ENCODE peak calls at places on chromosomes 3 and 15, in nine cellular contexts. One of them, this sample, is unnamed.

GRCh38 chr15:95528920-95529319 is 801.6 kb upstream of the NR2F2 start:
- DNase-seq in PC-9: no peak
- DNase-seq in sigmoid colon: no peak
- DNase-seq in psoas muscle: no peak
- DNase-seq in right lobe of liver: no peak
- DNase-seq in fibroblast of pulmonary artery: no peak
- DNase-seq in HFF-Myc: no peak
- DNase-seq in A549: no peak
- DNase-seq in AG04450: no peak
- DNase-seq in this sample: no peak

GRCh38 chr3:46829699-46830208 is 33.5 kb downstream of the MYL3 start:
- DNase-seq in HFF-Myc: no peak
- DNase-seq in A549: no peak
- DNase-seq in AG04450: no peak
- DNase-seq in right lobe of liver: no peak
- DNase-seq in fibroblast of pulmonary artery: no peak
- DNase-seq in psoas muscle: no peak
- DNase-seq in sigmoid colon: no peak
- DNase-seq in PC-9: no peak
- DNase-seq in this sample: peak

GRCh38 chr3:115359507-115359906 is 212.4 kb upstream of the ZBTB20 start:
- DNase-seq in PC-9: no peak
- DNase-seq in fibroblast of pulmonary artery: peak
- DNase-seq in sigmoid colon: no peak
- DNase-seq in psoas muscle: no peak
- DNase-seq in AG04450: no peak
- DNase-seq in A549: no peak
- DNase-seq in HFF-Myc: no peak
- DNase-seq in right lobe of liver: no peak
- DNase-seq in this sample: no peak

GRCh38 chr3:30549600-30549999 is 56.8 kb upstream of the TGFBR2 start:
- DNase-seq in A549: no peak
- DNase-seq in HFF-Myc: no peak
- DNase-seq in sigmoid colon: no peak
- DNase-seq in right lobe of liver: no peak
- DNase-seq in psoas muscle: no peak
- DNase-seq in PC-9: no peak
- DNase-seq in fibroblast of pulmonary artery: no peak
- DNase-seq in AG04450: no peak
- DNase-seq in this sample: no peak

GRCh38 chr3:178966299-178967183 is 105.1 kb downstream of the ZMAT3 start:
- DNase-seq in A549: no peak
- DNase-seq in fibroblast of pulmonary artery: peak
- DNase-seq in AG04450: no peak
- DNase-seq in PC-9: no peak
- DNase-seq in psoas muscle: no peak
- DNase-seq in HFF-Myc: peak
- DNase-seq in sigmoid colon: no peak
- DNase-seq in right lobe of liver: no peak
- DNase-seq in this sample: no peak

GRCh38 chr3:64067510-64068346 is 44.4 kb upstream of the PSMD6 start:
- DNase-seq in sigmoid colon: no peak
- DNase-seq in PC-9: no peak
- DNase-seq in psoas muscle: no peak
- DNase-seq in right lobe of liver: no peak
- DNase-seq in HFF-Myc: no peak
- DNase-seq in fibroblast of pulmonary artery: peak
- DNase-seq in AG04450: no peak
- DNase-seq in A549: no peak
- DNase-seq in this sample: no peak

GRCh38 chr15:31554261-31554660 is 227.6 kb downstream of the KLF13 start:
- DNase-seq in fibroblast of pulmonary artery: peak
- DNase-seq in A549: no peak
- DNase-seq in AG04450: peak
- DNase-seq in sigmoid colon: no peak
- DNase-seq in psoas muscle: peak
- DNase-seq in right lobe of liver: no peak
- DNase-seq in PC-9: no peak
- DNase-seq in HFF-Myc: peak
- DNase-seq in this sample: no peak

GRCh38 chr3:168040624-168041208 is 55.0 kb downstream of the GOLIM4 start:
- DNase-seq in PC-9: no peak
- DNase-seq in AG04450: peak
- DNase-seq in sigmoid colon: no peak
- DNase-seq in right lobe of liver: no peak
- DNase-seq in A549: peak
- DNase-seq in psoas muscle: no peak
- DNase-seq in HFF-Myc: peak
- DNase-seq in fibroblast of pulmonary artery: peak
- DNase-seq in this sample: no peak

GRCh38 chr3:3200632-3201212 is 21.2 kb upstream of the CRBN start:
- DNase-seq in right lobe of liver: peak
- DNase-seq in psoas muscle: no peak
- DNase-seq in HFF-Myc: peak
- DNase-seq in AG04450: peak
- DNase-seq in PC-9: peak
- DNase-seq in sigmoid colon: no peak
- DNase-seq in A549: peak
- DNase-seq in fibroblast of pulmonary artery: peak
- DNase-seq in this sample: no peak

GRCh38 chr3:18445421-18446066 is 20.4 kb upstream of the SATB1 start:
- DNase-seq in right lobe of liver: no peak
- DNase-seq in fibroblast of pulmonary artery: no peak
- DNase-seq in sigmoid colon: peak
- DNase-seq in PC-9: no peak
- DNase-seq in HFF-Myc: no peak
- DNase-seq in psoas muscle: no peak
- DNase-seq in A549: no peak
- DNase-seq in AG04450: no peak
- DNase-seq in this sample: peak

GRCh38 chr15:75104804-75105557 is 81.6 kb downstream of the PPCDC start:
- DNase-seq in fibroblast of pulmonary artery: peak
- DNase-seq in sigmoid colon: no peak
- DNase-seq in psoas muscle: no peak
- DNase-seq in right lobe of liver: peak
- DNase-seq in AG04450: peak
- DNase-seq in PC-9: peak
- DNase-seq in HFF-Myc: peak
- DNase-seq in A549: peak
- DNase-seq in this sample: peak

GRCh38 chr3:142000341-142000870 is 124.0 kb downstream of the ATP1B3 start:
- DNase-seq in HFF-Myc: no peak
- DNase-seq in AG04450: no peak
- DNase-seq in right lobe of liver: no peak
- DNase-seq in psoas muscle: no peak
- DNase-seq in fibroblast of pulmonary artery: no peak
- DNase-seq in A549: no peak
- DNase-seq in sigmoid colon: no peak
- DNase-seq in PC-9: no peak
- DNase-seq in this sample: no peak

GRCh38 chr3:127771746-127772145 is 50.6 kb downstream of the MGLL start:
- DNase-seq in AG04450: no peak
- DNase-seq in PC-9: no peak
- DNase-seq in HFF-Myc: no peak
- DNase-seq in psoas muscle: peak
- DNase-seq in A549: no peak
- DNase-seq in sigmoid colon: no peak
- DNase-seq in fibroblast of pulmonary artery: no peak
- DNase-seq in right lobe of liver: no peak
- DNase-seq in this sample: no peak

GRCh38 chr3:195245531-195245951 is 25.4 kb downstream of the XXYLT1 start:
- DNase-seq in psoas muscle: no peak
- DNase-seq in sigmoid colon: no peak
- DNase-seq in PC-9: no peak
- DNase-seq in A549: no peak
- DNase-seq in HFF-Myc: no peak
- DNase-seq in right lobe of liver: no peak
- DNase-seq in AG04450: no peak
- DNase-seq in fibroblast of pulmonary artery: no peak
- DNase-seq in this sample: no peak

GRCh38 chr3:69181592-69182211 is 59.3 kb upstream of the LMOD3 start:
- DNase-seq in AG04450: no peak
- DNase-seq in fibroblast of pulmonary artery: peak
- DNase-seq in PC-9: peak
- DNase-seq in psoas muscle: no peak
- DNase-seq in sigmoid colon: no peak
- DNase-seq in HFF-Myc: peak
- DNase-seq in A549: no peak
- DNase-seq in right lobe of liver: no peak
- DNase-seq in this sample: no peak

GRCh38 chr3:185823280-185824044 is 1.4 kb downstream of the IGF2BP2 start:
- DNase-seq in AG04450: no peak
- DNase-seq in A549: no peak
- DNase-seq in fibroblast of pulmonary artery: peak
- DNase-seq in PC-9: peak
- DNase-seq in psoas muscle: peak
- DNase-seq in sigmoid colon: peak
- DNase-seq in right lobe of liver: peak
- DNase-seq in HFF-Myc: no peak
- DNase-seq in this sample: no peak

GRCh38 chr15:89400121-89400996 is 65.7 kb upstream of the POLG start:
- DNase-seq in right lobe of liver: no peak
- DNase-seq in fibroblast of pulmonary artery: no peak
- DNase-seq in sigmoid colon: no peak
- DNase-seq in HFF-Myc: no peak
- DNase-seq in psoas muscle: no peak
- DNase-seq in PC-9: no peak
- DNase-seq in AG04450: no peak
- DNase-seq in A549: peak
- DNase-seq in this sample: no peak

DNA sequence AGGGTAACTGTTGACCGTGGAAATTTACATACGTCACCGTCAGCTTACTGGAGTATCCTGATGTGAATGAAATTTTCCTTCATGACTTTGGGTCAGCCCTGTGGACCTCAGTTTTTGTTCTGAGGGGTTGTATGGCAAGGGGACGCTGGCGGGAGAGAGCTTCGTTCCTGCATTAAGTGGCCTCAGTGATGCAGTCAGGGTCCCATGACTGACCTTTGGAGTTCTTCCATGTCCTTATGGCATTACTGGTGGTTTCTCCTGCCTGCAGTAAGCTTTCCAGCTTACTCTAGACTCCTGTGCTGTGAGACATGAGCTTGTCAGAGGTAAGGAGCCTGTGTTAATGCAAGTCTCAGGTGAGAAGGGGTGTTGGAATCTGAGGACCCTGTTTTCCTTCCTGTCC is 1.8 kb downstream of the CD276 start:
- DNase-seq in fibroblast of pulmonary artery: no peak
- DNase-seq in A549: no peak
- DNase-seq in psoas muscle: no peak
- DNase-seq in PC-9: no peak
- DNase-seq in right lobe of liver: no peak
- DNase-seq in AG04450: no peak
- DNase-seq in HFF-Myc: no peak
- DNase-seq in sigmoid colon: no peak
- DNase-seq in this sample: no peak
- H3K4me3 ChIP-seq in fibroblast of pulmonary artery: peak
- H3K4me3 ChIP-seq in A549: no peak
- H3K4me3 ChIP-seq in psoas muscle: peak
- H3K4me3 ChIP-seq in PC-9: peak
- H3K4me3 ChIP-seq in right lobe of liver: no peak
- H3K4me3 ChIP-seq in AG04450: peak
- H3K4me3 ChIP-seq in HFF-Myc: peak
- H3K4me3 ChIP-seq in sigmoid colon: peak
- H3K4me3 ChIP-seq in this sample: no peak

DNA sequence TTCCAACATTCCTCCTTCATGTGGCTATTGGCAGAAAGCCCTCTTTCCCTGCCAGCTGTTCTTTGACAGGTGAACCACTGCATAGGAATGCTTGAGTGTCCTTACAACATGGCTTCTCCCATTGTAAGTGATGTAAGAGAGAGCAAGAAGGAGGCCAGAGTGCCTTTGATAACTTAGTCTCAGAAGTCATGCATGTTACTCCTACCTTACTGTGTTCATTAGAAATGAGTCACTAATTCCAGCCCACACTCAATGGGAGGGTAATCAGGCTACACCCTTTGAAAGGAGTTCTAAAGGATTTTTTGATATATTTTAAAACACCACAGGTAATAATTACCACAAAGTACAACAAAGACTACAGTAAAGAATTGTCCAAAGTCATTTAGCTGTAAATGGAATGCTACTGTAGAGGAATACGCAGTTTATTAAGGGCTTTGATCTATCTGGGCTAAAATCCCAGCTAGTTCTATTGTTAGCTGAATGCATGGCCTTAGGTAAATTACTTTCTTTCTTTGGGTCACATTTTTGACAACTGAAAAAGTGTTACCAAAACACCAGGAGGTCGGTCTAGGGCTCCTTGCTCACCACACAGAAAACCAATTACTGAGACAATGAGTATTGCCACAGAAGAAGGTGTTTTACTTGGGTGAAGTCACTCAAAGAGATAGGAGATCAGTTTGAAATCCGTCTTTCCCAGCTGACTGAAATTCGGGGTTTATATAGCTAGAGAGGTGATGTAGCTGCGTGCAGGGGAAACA is 154.9 kb downstream of the GRM7 start:
- DNase-seq in PC-9: no peak
- DNase-seq in sigmoid colon: no peak
- DNase-seq in HFF-Myc: no peak
- DNase-seq in right lobe of liver: no peak
- DNase-seq in AG04450: no peak
- DNase-seq in A549: no peak
- DNase-seq in psoas muscle: no peak
- DNase-seq in fibroblast of pulmonary artery: no peak
- DNase-seq in this sample: no peak
- TF ChIP-seq CTCF in PC-9: no peak
- TF ChIP-seq CTCF in sigmoid colon: no peak
- TF ChIP-seq CTCF in HFF-Myc: no peak
- TF ChIP-seq CTCF in right lobe of liver: no peak
- TF ChIP-seq CTCF in AG04450: no peak
- TF ChIP-seq CTCF in A549: no peak
- TF ChIP-seq CTCF in psoas muscle: no peak
- TF ChIP-seq CTCF in fibroblast of pulmonary artery: no peak
- TF ChIP-seq CTCF in this sample: no peak

GRCh38 chr3:125120370-125121122 is 64.7 kb upstream of the HEG1 start:
- DNase-seq in fibroblast of pulmonary artery: peak
- DNase-seq in HFF-Myc: no peak
- DNase-seq in sigmoid colon: no peak
- DNase-seq in AG04450: no peak
- DNase-seq in A549: no peak
- DNase-seq in PC-9: no peak
- DNase-seq in psoas muscle: no peak
- DNase-seq in right lobe of liver: no peak
- DNase-seq in this sample: no peak
- H3K4me3 ChIP-seq in fibroblast of pulmonary artery: no peak
- H3K4me3 ChIP-seq in HFF-Myc: no peak
- H3K4me3 ChIP-seq in sigmoid colon: peak
- H3K4me3 ChIP-seq in AG04450: no peak
- H3K4me3 ChIP-seq in A549: no peak
- H3K4me3 ChIP-seq in PC-9: no peak
- H3K4me3 ChIP-seq in psoas muscle: peak
- H3K4me3 ChIP-seq in right lobe of liver: no peak
- H3K4me3 ChIP-seq in this sample: no peak

DNA sequence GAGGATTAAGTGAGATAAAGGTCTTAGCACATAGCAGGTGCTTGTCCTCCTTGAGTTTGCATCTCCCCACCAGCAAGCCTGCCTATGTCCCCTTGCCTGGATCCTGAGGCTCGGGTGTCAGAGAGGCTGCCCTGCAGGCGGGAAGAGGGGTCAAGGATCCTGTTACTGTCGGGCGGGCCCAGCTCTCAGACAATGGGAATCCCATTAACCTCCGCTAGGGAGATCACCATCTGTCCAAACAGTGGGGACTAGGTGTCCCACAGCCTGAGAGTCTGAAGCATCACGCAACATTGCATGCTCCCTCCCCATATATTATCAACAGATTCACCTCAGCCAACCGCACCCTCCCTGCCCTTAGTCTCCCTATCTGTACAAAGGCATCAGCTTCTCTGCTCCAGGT is 151.4 kb downstream of the FBLN2 start:
- DNase-seq in AG04450: no peak
- DNase-seq in A549: no peak
- DNase-seq in right lobe of liver: no peak
- DNase-seq in PC-9: no peak
- DNase-seq in HFF-Myc: no peak
- DNase-seq in psoas muscle: no peak
- DNase-seq in fibroblast of pulmonary artery: no peak
- DNase-seq in sigmoid colon: no peak
- DNase-seq in this sample: no peak
- TF ChIP-seq CTCF in AG04450: no peak
- TF ChIP-seq CTCF in A549: no peak
- TF ChIP-seq CTCF in right lobe of liver: no peak
- TF ChIP-seq CTCF in PC-9: no peak
- TF ChIP-seq CTCF in HFF-Myc: no peak
- TF ChIP-seq CTCF in psoas muscle: no peak
- TF ChIP-seq CTCF in fibroblast of pulmonary artery: no peak
- TF ChIP-seq CTCF in sigmoid colon: no peak
- TF ChIP-seq CTCF in this sample: no peak

This sample was measured in CD8-positive, alpha-beta T cell.